ENCODE peak calls at places on chromosomes 5 and 9, in nine cellular contexts. U, H, X, G, R, P, O, D and J are unnamed samples.

GRCh38 chr9:88551546-88552137 is 16.7 kb downstream of the NXNL2 start:
- DNase-seq in X (no peak), R (no peak), H (no peak), P (no peak), G (no peak), D (no peak), O (no peak), U (no peak), J (no peak)

GRCh38 chr5:133694181-133694831 is 82.0 kb upstream of the FSTL4 start:
- DNase-seq in R (peak), H (no peak), U (peak), O (no peak), P (no peak), X (no peak), G (no peak), D (no peak), J (no peak)

GRCh38 chr9:4489919-4490704 is at the start of gene SLC1A1:
- DNase-seq in G (peak), X (peak), H (peak), R (no peak), U (no peak), O (peak), P (peak), D (no peak), J (peak)

GRCh38 chr5:160805376-160805775 is 46.6 kb downstream of the ATP10B start:
- DNase-seq in G (no peak), H (no peak), R (no peak), D (no peak), U (no peak), P (no peak), O (no peak), X (no peak), J (no peak)

GRCh38 chr5:142561486-142562097 is 124.3 kb downstream of the FGF1 start:
- DNase-seq in R (no peak), H (no peak), D (no peak), P (no peak), U (no peak), G (no peak), O (no peak), X (no peak), J (peak)

GRCh38 chr5:56534102-56534501 is 281.2 kb upstream of the MAP3K1 start:
- DNase-seq in D (no peak), R (no peak), O (no peak), G (no peak), U (no peak), P (no peak), X (no peak), H (no peak), J (no peak)

GRCh38 chr5:34544403-34544802 is 111.7 kb upstream of the RAI14 start:
- DNase-seq in X (no peak), R (no peak), G (no peak), H (no peak), P (no peak), O (no peak), D (no peak), U (no peak), J (no peak)

GRCh38 chr5:148998174-148998797 is 64.6 kb downstream of the SH3TC2 start:
- DNase-seq in X (no peak), R (no peak), D (no peak), P (no peak), O (peak), H (peak), G (no peak), U (peak), J (no peak)

GRCh38 chr9:87201316-87201715 is 254.0 kb upstream of the GAS1 start:
- DNase-seq in X (no peak), G (no peak), U (no peak), D (peak), H (no peak), O (no peak), P (no peak), R (no peak), J (peak)

GRCh38 chr9:93452710-93453046 is 703 bp downstream of the FAM120AOS start:
- DNase-seq in R (peak), X (no peak), G (no peak), P (peak), O (no peak), U (peak), D (no peak), H (peak), J (no peak)

GRCh38 chr5:88875609-88876234 is 7.3 kb downstream of the MEF2C start:
- DNase-seq in D (no peak), X (no peak), O (no peak), R (no peak), H (no peak), U (no peak), G (no peak), P (no peak), J (no peak)

GRCh38 chr5:179866241-179867078 is 7.8 kb upstream of the MRNIP start:
- DNase-seq in H (no peak), G (no peak), O (no peak), D (no peak), X (no peak), R (peak), P (peak), U (peak), J (no peak)
- TF ChIP-seq CTCF in H (no peak), G (no peak), O (no peak), D (peak), X (peak), R (no peak), P (no peak), U (peak), J (peak)

GRCh38 chr5:178208540-178209227 is 4.4 kb downstream of the HNRNPAB start:
- DNase-seq in U (no peak), X (no peak), O (no peak), D (no peak), P (no peak), G (no peak), R (peak), H (no peak), J (no peak)

GRCh38 chr5:178209334-178210072 is 5.2 kb downstream of the HNRNPAB start:
- DNase-seq in G (no peak), O (no peak), H (no peak), U (no peak), X (no peak), P (no peak), R (peak), D (no peak), J (no peak)

GRCh38 chr5:178206166-178207101 is 2.1 kb downstream of the HNRNPAB start:
- DNase-seq in P (no peak), O (no peak), R (peak), D (no peak), G (no peak), U (no peak), H (no peak), X (no peak), J (no peak)

GRCh38 chr5:178207183-178207916 is 3.0 kb downstream of the HNRNPAB start:
- DNase-seq in R (peak), X (no peak), P (peak), D (no peak), O (no peak), H (no peak), U (no peak), G (no peak), J (peak)

DNA sequence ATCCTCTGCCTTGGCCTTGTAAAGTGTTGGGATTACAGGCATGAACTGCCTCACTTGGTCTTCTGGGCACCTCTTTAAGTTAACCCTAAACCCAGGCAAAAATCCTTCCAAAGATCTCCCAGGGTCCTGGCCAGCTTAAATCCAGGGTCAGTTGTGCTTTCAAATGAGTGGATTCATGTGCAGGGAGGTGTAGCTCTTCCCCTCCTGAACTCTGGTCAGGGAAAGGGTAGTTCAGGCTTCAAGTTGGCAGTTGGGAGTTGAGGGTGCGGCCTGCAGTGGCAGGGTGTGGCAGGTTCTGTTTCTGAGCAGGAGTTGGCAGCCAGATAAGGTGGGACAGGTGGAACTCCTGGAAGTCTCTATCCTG is 3.6 kb downstream of the HNRNPAB start:
- DNase-seq in O (no peak), D (no peak), P (no peak), U (no peak), G (no peak), H (no peak), X (no peak), R (peak), J (no peak)
- H3K4me3 ChIP-seq in O (no peak), D (no peak), P (no peak), U (no peak), G (no peak), H (no peak), X (no peak), R (no peak), J (no peak)

GRCh38 chr5:38166832-38167231 is 91.5 kb upstream of the EGFLAM start:
- DNase-seq in U (no peak), R (no peak), D (no peak), G (no peak), X (no peak), P (peak), O (no peak), H (no peak), J (no peak)

GRCh38 chr5:38165435-38165834 is 92.9 kb upstream of the EGFLAM start:
- DNase-seq in X (no peak), R (no peak), H (no peak), G (no peak), O (no peak), U (no peak), P (no peak), D (no peak), J (no peak)

GRCh38 chr5:38168029-38168428 is 90.3 kb upstream of the EGFLAM start:
- DNase-seq in O (no peak), X (no peak), D (no peak), U (no peak), R (no peak), H (no peak), G (no peak), P (no peak), J (no peak)

GRCh38 chr5:38164776-38165399 is 93.5 kb upstream of the EGFLAM start:
- DNase-seq in X (no peak), P (no peak), H (no peak), G (no peak), D (no peak), R (no peak), O (no peak), U (no peak), J (no peak)

GRCh38 chr5:38167562-38167996 is 90.8 kb upstream of the EGFLAM start:
- DNase-seq in U (no peak), P (no peak), G (no peak), R (no peak), H (peak), D (no peak), X (peak), O (no peak), J (no peak)
- TF ChIP-seq CTCF in U (no peak), P (no peak), G (no peak), R (no peak), H (no peak), D (no peak), X (no peak), O (no peak), J (no peak)

GRCh38 chr5:8729437-8729836 is 816.4 kb downstream of the SEMA5A start:
- DNase-seq in U (no peak), O (no peak), G (no peak), D (no peak), H (no peak), R (no peak), P (no peak), X (no peak), J (no peak)
- H3K4me3 ChIP-seq in U (no peak), O (no peak), G (no peak), D (no peak), H (no peak), R (no peak), P (no peak), X (no peak), J (no peak)

GRCh38 chr5:61919920-61920319 is 386.1 kb upstream of the KIF2A start:
- DNase-seq in D (no peak), R (no peak), X (no peak), U (no peak), G (no peak), P (no peak), H (no peak), O (no peak), J (no peak)

GRCh38 chr5:61912559-61912958 is 393.4 kb upstream of the KIF2A start:
- DNase-seq in O (no peak), X (no peak), G (no peak), P (no peak), D (no peak), H (no peak), R (no peak), U (no peak), J (no peak)

GRCh38 chr5:61916621-61917620 is 389.1 kb upstream of the KIF2A start:
- DNase-seq in G (no peak), R (no peak), O (no peak), H (no peak), D (no peak), U (no peak), X (no peak), P (no peak), J (no peak)

GRCh38 chr5:61918606-61919005 is 387.4 kb upstream of the KIF2A start:
- DNase-seq in D (no peak), P (no peak), U (no peak), R (no peak), O (no peak), G (no peak), X (no peak), H (no peak), J (no peak)

GRCh38 chr5:61915646-61916045 is 390.4 kb upstream of the KIF2A start:
- DNase-seq in G (no peak), D (no peak), R (no peak), O (no peak), X (no peak), P (no peak), H (no peak), U (no peak), J (no peak)
- TF ChIP-seq CTCF in G (no peak), D (no peak), R (no peak), O (no peak), X (no peak), P (no peak), H (no peak), U (no peak), J (no peak)

GRCh38 chr5:135190345-135191083 is 156.5 kb upstream of the PITX1 start:
- DNase-seq in H (no peak), D (no peak), R (no peak), P (no peak), G (no peak), X (no peak), U (no peak), O (peak), J (no peak)

GRCh38 chr5:135193213-135194125 is 159.4 kb upstream of the PITX1 start:
- DNase-seq in D (no peak), P (no peak), G (no peak), U (no peak), R (no peak), X (no peak), O (no peak), H (peak), J (no peak)

GRCh38 chr5:135192351-135192750 is 158.3 kb upstream of the PITX1 start:
- DNase-seq in X (no peak), R (peak), O (no peak), P (no peak), H (no peak), G (no peak), D (no peak), U (no peak), J (no peak)

GRCh38 chr5:135189024-135189423 is 155.0 kb upstream of the PITX1 start:
- DNase-seq in D (no peak), H (no peak), P (no peak), U (no peak), O (no peak), X (no peak), R (no peak), G (no peak), J (no peak)

DNA sequence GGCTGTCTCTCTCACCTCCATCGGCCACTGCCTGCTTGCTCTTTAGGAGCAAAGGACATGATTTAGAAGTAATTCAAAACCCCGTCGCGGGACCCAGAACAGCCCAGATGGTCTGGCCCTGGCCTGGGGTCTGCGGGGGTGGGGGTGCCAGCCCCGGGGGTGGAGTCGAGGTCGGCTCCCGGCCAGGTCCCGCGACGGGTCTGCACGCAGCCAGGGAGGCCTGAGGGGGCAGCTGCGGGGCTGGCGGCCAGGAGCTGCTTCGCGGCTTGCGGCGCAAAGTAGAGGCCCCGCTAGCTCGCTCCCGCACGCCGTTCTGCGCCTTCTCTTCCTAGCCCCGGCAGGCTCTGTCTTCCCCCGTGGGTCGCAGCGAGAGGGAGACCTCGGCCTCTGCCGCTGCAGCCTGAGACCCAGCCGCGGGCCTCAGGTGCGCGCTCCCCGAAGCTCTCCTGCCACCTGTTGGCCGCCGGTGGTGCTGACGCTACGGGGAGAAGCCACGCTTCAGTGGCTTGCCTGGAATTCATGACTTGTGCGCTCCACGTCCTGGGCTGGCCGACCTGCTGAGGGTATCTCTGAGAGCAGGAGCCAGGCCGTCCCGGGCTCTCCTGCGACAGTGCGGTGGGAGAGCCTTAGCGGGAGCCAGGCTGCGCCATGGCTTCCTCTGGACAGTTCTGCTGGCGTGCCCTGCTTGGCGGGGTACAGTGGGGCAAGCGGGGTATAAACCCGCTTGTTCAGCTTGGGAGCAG is 157.2 kb upstream of the PITX1 start:
- DNase-seq in H (peak), P (peak), D (no peak), R (peak), X (peak), G (no peak), U (peak), O (peak), J (peak)
- H3K4me3 ChIP-seq in H (peak), P (peak), D (peak), R (peak), X (peak), G (peak), U (peak), O (peak), J (peak)

GRCh38 chr9:97501972-97502221 is 431 bp downstream of the TMOD1 start:
- DNase-seq in G (no peak), O (no peak), D (no peak), U (no peak), R (peak), X (no peak), P (no peak), H (no peak), J (no peak)

GRCh38 chr9:97500765-97501176 is 695 bp upstream of the TMOD1 start:
- DNase-seq in X (no peak), R (no peak), U (no peak), D (no peak), H (no peak), P (no peak), G (no peak), O (no peak), J (no peak)

GRCh38 chr9:97500263-97500662 is 1.2 kb upstream of the TMOD1 start:
- DNase-seq in R (no peak), H (no peak), P (no peak), U (no peak), G (no peak), X (no peak), D (no peak), O (no peak), J (no peak)

GRCh38 chr9:97502222-97502983 is 937 bp downstream of the TMOD1 start:
- DNase-seq in G (no peak), P (peak), U (no peak), H (peak), X (peak), R (no peak), O (no peak), D (no peak), J (no peak)

DNA sequence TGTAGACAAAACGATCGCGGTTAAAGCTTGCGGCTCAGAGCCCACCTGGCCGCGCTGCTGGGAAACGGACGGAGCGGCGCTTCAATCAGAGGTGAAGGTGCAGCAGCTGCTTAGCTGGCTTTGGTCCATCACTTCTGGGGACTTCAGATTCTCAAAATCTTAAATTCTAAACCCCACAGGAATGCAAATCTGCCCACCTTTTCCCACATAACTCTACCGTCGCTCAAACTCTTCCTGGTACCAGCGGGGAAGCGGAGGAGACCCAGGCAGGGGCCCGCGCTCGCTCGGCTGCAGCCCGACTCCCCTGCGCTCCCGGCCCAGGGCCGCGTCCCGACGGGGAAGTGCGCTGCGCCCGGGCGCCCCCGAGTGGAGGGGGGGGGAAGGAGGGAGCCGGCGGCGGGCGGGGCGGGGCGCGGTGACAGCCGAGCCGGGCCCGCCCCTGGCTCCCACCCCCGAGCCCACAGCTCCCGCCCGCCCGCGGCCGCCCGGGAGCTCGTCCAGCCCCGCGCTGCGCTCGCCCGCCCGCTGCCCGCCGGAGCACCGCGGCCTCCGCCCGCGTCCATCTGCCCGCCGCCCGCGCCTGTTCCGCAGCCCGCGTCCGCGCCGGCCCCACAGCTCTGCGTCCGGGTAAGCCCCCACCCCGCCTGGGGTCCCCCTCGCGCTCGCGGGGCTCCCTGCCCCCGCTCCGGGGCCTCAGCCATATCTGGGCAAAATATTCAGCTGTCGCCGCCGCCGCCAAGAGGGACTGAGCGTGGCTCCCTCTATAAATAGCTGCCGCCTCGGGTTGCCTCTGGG is at the start of gene TMOD1:
- DNase-seq in U (peak), G (no peak), D (no peak), O (peak), P (peak), R (peak), X (peak), H (peak), J (no peak)
- TF ChIP-seq CTCF in U (peak), G (peak), D (no peak), O (peak), P (peak), R (no peak), X (peak), H (no peak), J (no peak)

DNA sequence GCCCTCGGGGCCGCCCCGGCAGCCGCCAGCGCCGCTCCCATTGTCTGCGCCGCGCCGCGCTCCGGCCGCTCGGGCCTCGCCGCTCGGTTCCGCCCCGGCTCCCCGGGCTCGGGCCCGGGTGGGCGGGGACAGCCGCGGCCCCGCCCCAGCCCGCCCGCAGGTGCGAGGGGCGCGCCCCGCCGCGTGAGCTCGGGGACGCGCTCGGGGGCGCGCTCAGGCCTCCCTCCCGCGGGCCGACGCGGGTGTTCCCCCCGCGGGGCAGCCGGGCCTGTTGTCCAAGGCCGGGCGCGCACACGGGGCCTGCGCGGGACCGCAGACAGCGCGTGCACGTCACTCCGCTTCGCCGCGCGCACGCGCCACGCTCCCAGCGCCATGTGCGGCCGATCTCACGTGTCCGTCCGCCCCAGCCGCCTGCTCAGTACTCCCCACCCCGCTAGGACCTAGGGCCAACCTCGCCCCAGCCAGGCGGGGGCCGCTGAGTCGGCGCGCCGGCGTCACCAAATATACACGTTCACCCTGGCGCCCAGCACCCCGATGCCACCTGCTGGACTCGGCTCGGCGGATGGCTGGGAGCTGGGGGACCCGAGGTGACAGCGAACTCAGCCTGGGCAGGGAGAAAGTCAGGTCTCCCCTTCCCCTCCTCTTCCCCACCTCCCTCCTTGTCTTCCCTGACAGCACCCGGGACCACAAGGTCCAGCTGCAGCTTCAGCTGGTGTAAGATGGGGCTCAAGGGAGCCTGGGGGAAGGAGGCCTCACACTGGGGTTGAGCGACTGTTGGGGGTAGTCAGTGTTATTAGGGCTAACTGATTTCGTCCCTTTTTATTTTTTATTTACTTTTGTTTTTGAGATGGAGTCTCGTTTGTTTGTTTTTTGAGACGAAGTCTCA is 14.3 kb downstream of the GBGT1 start:
- DNase-seq in U (peak), H (peak), X (peak), R (peak), P (peak), G (peak), D (peak), O (peak), J (no peak)
- H3K4me3 ChIP-seq in U (peak), H (peak), X (peak), R (peak), P (peak), G (peak), D (peak), O (peak), J (peak)